ENCODE peak calls at places on chromosome 17, in six cellular contexts. One of them, this sample, is unnamed.

GRCh38 chr17:1399366-1399678 is 700 bp downstream of the YWHAE start:
- DNase-seq in kidney: peak; percentile 86
- DNase-seq in coronary artery: no peak
- DNase-seq in astrocyte of the spinal cord: no peak
- DNase-seq in HCT116: no peak
- DNase-seq in AG04450: no peak
- DNase-seq in this sample: no peak

GRCh38 chr17:10327640-10328039 is 45.2 kb downstream of the MYH13 start:
- DNase-seq in kidney: peak; percentile 78
- DNase-seq in HCT116: peak; percentile 78
- DNase-seq in astrocyte of the spinal cord: peak; percentile 50
- DNase-seq in coronary artery: no peak
- DNase-seq in AG04450: no peak
- DNase-seq in this sample: peak; percentile 85

GRCh38 chr17:16171613-16172012 is 43.7 kb downstream of the NCOR1 start:
- DNase-seq in kidney: no peak
- DNase-seq in HCT116: no peak
- DNase-seq in astrocyte of the spinal cord: peak; percentile 85
- DNase-seq in AG04450: no peak
- DNase-seq in coronary artery: no peak
- DNase-seq in this sample: no peak

GRCh38 chr17:56707312-56708219 is 114.1 kb downstream of the NOG start:
- DNase-seq in kidney: no peak
- DNase-seq in AG04450: no peak
- DNase-seq in coronary artery: no peak
- DNase-seq in astrocyte of the spinal cord: no peak
- DNase-seq in HCT116: no peak
- DNase-seq in this sample: no peak

GRCh38 chr17:40110457-40110856 is 10.1 kb upstream of the NR1D1 start:
- DNase-seq in kidney: peak; percentile 69
- DNase-seq in HCT116: no peak
- DNase-seq in AG04450: no peak
- DNase-seq in coronary artery: peak; percentile 73
- DNase-seq in astrocyte of the spinal cord: no peak
- DNase-seq in this sample: no peak

GRCh38 chr17:1087381-1088241 is 90.7 kb downstream of the TIMM22 start:
- DNase-seq in HCT116: no peak
- DNase-seq in AG04450: no peak
- DNase-seq in astrocyte of the spinal cord: peak; percentile 59
- DNase-seq in coronary artery: peak; percentile 85
- DNase-seq in kidney: peak; percentile 91
- DNase-seq in this sample: no peak

GRCh38 chr17:958712-959451 is 20.7 kb downstream of the NXN start:
- DNase-seq in coronary artery: no peak
- DNase-seq in kidney: peak; percentile 62
- DNase-seq in HCT116: no peak
- DNase-seq in AG04450: no peak
- DNase-seq in astrocyte of the spinal cord: no peak
- DNase-seq in this sample: no peak

GRCh38 chr17:60170835-60171752 is 21.3 kb downstream of the CA4 start:
- DNase-seq in kidney: no peak
- DNase-seq in AG04450: no peak
- DNase-seq in HCT116: no peak
- DNase-seq in astrocyte of the spinal cord: no peak
- DNase-seq in coronary artery: no peak
- DNase-seq in this sample: no peak

GRCh38 chr17:44523672-44523972 is 20.4 kb upstream of the GPATCH8 start:
- DNase-seq in HCT116: no peak
- DNase-seq in astrocyte of the spinal cord: no peak
- DNase-seq in kidney: no peak
- DNase-seq in AG04450: no peak
- DNase-seq in coronary artery: no peak
- DNase-seq in this sample: no peak

GRCh38 chr17:55152236-55152635 is 112.5 kb upstream of the HLF start:
- DNase-seq in kidney: no peak
- DNase-seq in HCT116: no peak
- DNase-seq in coronary artery: no peak
- DNase-seq in astrocyte of the spinal cord: no peak
- DNase-seq in AG04450: no peak
- DNase-seq in this sample: no peak

GRCh38 chr17:63395075-63395815 is 50.9 kb downstream of the CYB561 start:
- DNase-seq in AG04450: no peak
- DNase-seq in kidney: no peak
- DNase-seq in HCT116: no peak
- DNase-seq in coronary artery: no peak
- DNase-seq in astrocyte of the spinal cord: peak; percentile 82
- DNase-seq in this sample: no peak

GRCh38 chr17:44152875-44153274 is 11.1 kb downstream of the HROB start:
- DNase-seq in kidney: no peak
- DNase-seq in astrocyte of the spinal cord: no peak
- DNase-seq in AG04450: no peak
- DNase-seq in HCT116: no peak
- DNase-seq in coronary artery: no peak
- DNase-seq in this sample: no peak

GRCh38 chr17:21263351-21263750 is 10.1 kb upstream of the NATD1 start:
- DNase-seq in astrocyte of the spinal cord: no peak
- DNase-seq in kidney: no peak
- DNase-seq in AG04450: no peak
- DNase-seq in coronary artery: no peak
- DNase-seq in HCT116: no peak
- DNase-seq in this sample: no peak

GRCh38 chr17:67215991-67216421 is 29.0 kb downstream of the HELZ start:
- DNase-seq in astrocyte of the spinal cord: no peak
- DNase-seq in kidney: no peak
- DNase-seq in coronary artery: no peak
- DNase-seq in HCT116: no peak
- DNase-seq in AG04450: no peak
- DNase-seq in this sample: no peak

GRCh38 chr17:50533720-50534148 is 1.2 kb downstream of the EPN3 start:
- DNase-seq in kidney: peak; percentile 86
- DNase-seq in coronary artery: no peak
- DNase-seq in astrocyte of the spinal cord: no peak
- DNase-seq in HCT116: no peak
- DNase-seq in AG04450: no peak
- DNase-seq in this sample: no peak

GRCh38 chr17:41678411-41678906 is 10.2 kb upstream of the EIF1 start:
- DNase-seq in coronary artery: peak; percentile 43
- DNase-seq in AG04450: no peak
- DNase-seq in astrocyte of the spinal cord: peak; percentile 29
- DNase-seq in kidney: peak; percentile 68
- DNase-seq in HCT116: no peak
- DNase-seq in this sample: no peak

GRCh38 chr17:75809631-75810111 is 25.1 kb downstream of the UNK start:
- DNase-seq in coronary artery: peak; percentile 72
- DNase-seq in AG04450: no peak
- DNase-seq in astrocyte of the spinal cord: no peak
- DNase-seq in HCT116: no peak
- DNase-seq in kidney: no peak
- DNase-seq in this sample: no peak

GRCh38 chr17:28335201-28335958 is at the start of the genes IFT20 and TNFAIP1:
- DNase-seq in HCT116: peak; percentile 99
- DNase-seq in AG04450: peak; percentile 100
- DNase-seq in coronary artery: peak; percentile 100
- DNase-seq in kidney: peak; percentile 100
- DNase-seq in astrocyte of the spinal cord: peak; percentile 100
- DNase-seq in this sample: peak; percentile 98

GRCh38 chr17:33521784-33522183 is 228.7 kb upstream of the ASIC2 start:
- DNase-seq in coronary artery: no peak
- DNase-seq in HCT116: no peak
- DNase-seq in astrocyte of the spinal cord: no peak
- DNase-seq in AG04450: no peak
- DNase-seq in kidney: no peak
- DNase-seq in this sample: peak; percentile 38

GRCh38 chr17:50627782-50628601 is 6.7 kb upstream of the ABCC3 start:
- DNase-seq in astrocyte of the spinal cord: no peak
- DNase-seq in AG04450: no peak
- DNase-seq in HCT116: no peak
- DNase-seq in coronary artery: no peak
- DNase-seq in kidney: peak; percentile 78
- DNase-seq in this sample: no peak

GRCh38 chr17:60908324-60908723 is 230.7 kb downstream of the BCAS3 start:
- DNase-seq in HCT116: no peak
- DNase-seq in astrocyte of the spinal cord: no peak
- DNase-seq in coronary artery: no peak
- DNase-seq in AG04450: no peak
- DNase-seq in kidney: no peak
- DNase-seq in this sample: no peak

GRCh38 chr17:80990921-80991644 is 558 bp upstream of the CHMP6 start:
- DNase-seq in coronary artery: peak; percentile 68
- DNase-seq in AG04450: no peak
- DNase-seq in astrocyte of the spinal cord: no peak
- DNase-seq in kidney: peak; percentile 73
- DNase-seq in HCT116: no peak
- DNase-seq in this sample: no peak

GRCh38 chr17:80989586-80989913 is 2.1 kb upstream of the CHMP6 start:
- DNase-seq in coronary artery: no peak
- DNase-seq in kidney: no peak
- DNase-seq in astrocyte of the spinal cord: no peak
- DNase-seq in HCT116: no peak
- DNase-seq in AG04450: no peak
- DNase-seq in this sample: peak; percentile 29

GRCh38 chr17:80992948-80993624 is 1.4 kb downstream of the CHMP6 start:
- DNase-seq in coronary artery: no peak
- DNase-seq in kidney: peak; percentile 69
- DNase-seq in AG04450: no peak
- DNase-seq in astrocyte of the spinal cord: no peak
- DNase-seq in HCT116: no peak
- DNase-seq in this sample: peak; percentile 38

GRCh38 chr17:80992077-80992947 is 671 bp downstream of the CHMP6 start:
- DNase-seq in AG04450: no peak
- DNase-seq in astrocyte of the spinal cord: no peak
- DNase-seq in HCT116: no peak
- DNase-seq in kidney: peak; percentile 80
- DNase-seq in coronary artery: peak; percentile 73
- DNase-seq in this sample: peak; percentile 60

DNA sequence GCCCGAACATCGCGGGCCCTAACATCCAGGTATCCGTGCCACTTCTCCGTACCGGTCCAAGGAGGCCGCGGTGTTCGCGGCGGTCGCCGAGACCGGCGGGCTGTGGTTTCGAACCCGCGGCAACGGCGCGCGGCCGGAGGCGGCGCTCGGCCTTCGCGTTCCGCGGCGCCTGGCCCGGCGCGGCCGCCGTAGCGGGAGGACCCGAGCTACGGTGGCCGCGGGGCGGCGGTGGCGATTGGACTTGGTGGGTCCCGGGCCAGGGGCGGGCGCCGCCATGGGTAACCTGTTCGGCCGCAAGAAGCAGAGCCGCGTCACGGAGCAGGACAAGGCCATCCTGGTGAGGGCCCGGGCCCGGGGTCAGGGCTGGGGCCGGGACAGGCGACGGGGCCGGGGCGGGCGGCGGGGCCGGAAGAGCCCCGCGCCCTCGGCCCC is at the start of gene CHMP6:
- DNase-seq in AG04450: peak; percentile 23
- DNase-seq in astrocyte of the spinal cord: peak; percentile 78
- DNase-seq in coronary artery: peak; percentile 78
- DNase-seq in kidney: peak; percentile 91
- DNase-seq in HCT116: peak; percentile 76
- DNase-seq in this sample: peak; percentile 93
- TF ChIP-seq CTCF in AG04450: no peak
- TF ChIP-seq CTCF in astrocyte of the spinal cord: no peak
- TF ChIP-seq CTCF in coronary artery: no peak
- TF ChIP-seq CTCF in kidney: peak; percentile 33
- TF ChIP-seq CTCF in HCT116: no peak
- TF ChIP-seq CTCF in this sample: no peak

DNA sequence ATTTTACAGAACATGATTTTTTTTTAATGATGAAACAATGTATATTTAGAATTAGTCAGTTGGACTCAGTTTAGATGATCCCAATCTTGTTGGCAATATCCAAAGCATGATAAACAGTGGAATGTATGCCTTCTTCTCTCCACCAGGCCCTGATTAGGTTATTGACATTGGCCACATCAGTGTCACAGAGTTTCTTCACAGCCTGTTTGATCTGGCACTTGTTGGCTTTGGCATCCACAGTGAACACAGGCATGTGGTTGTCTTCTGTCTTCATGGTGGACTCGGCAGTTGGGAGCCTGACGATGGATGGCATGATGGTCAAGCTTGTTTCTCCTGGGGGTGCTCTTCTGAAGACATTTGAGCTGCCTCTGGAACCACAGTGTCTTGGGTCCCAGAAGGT is 317.5 kb downstream of the PMP22 start:
- DNase-seq in HCT116: no peak
- DNase-seq in AG04450: no peak
- DNase-seq in coronary artery: no peak
- DNase-seq in astrocyte of the spinal cord: no peak
- DNase-seq in kidney: no peak
- DNase-seq in this sample: no peak
- TF ChIP-seq CTCF in HCT116: no peak
- TF ChIP-seq CTCF in AG04450: no peak
- TF ChIP-seq CTCF in coronary artery: no peak
- TF ChIP-seq CTCF in astrocyte of the spinal cord: no peak
- TF ChIP-seq CTCF in kidney: no peak
- TF ChIP-seq CTCF in this sample: no peak

DNA sequence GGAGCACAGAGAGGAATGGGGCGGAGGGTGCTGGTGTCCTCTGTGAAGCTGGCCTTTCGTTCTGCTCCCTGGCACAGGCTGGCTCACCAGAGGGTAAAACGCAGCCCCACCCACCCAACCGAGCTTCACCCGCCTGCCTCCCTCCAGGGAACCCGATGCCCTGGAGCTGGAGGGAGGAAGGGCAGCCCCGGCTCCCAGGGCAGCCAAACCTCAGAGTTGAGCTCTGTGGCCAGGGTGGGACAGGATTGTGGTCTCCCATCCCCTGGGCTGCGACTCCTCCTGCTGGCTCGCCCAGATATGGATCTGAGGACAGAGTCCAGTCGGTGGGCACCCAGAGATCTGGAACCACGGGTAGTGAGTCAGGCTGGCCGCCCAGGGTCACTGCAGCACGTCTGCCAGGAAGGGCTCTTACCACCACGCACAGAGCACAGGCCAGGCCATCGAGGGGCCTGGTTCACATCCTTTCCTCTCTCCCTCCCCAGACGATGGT is 42.6 kb upstream of the CHMP6 start:
- DNase-seq in AG04450: no peak
- DNase-seq in kidney: peak; percentile 53
- DNase-seq in astrocyte of the spinal cord: no peak
- DNase-seq in coronary artery: no peak
- DNase-seq in HCT116: no peak
- DNase-seq in this sample: no peak
- TF ChIP-seq CTCF in AG04450: no peak
- TF ChIP-seq CTCF in kidney: no peak
- TF ChIP-seq CTCF in astrocyte of the spinal cord: peak; percentile 34
- TF ChIP-seq CTCF in coronary artery: no peak
- TF ChIP-seq CTCF in HCT116: no peak
- TF ChIP-seq CTCF in this sample: no peak

DNA sequence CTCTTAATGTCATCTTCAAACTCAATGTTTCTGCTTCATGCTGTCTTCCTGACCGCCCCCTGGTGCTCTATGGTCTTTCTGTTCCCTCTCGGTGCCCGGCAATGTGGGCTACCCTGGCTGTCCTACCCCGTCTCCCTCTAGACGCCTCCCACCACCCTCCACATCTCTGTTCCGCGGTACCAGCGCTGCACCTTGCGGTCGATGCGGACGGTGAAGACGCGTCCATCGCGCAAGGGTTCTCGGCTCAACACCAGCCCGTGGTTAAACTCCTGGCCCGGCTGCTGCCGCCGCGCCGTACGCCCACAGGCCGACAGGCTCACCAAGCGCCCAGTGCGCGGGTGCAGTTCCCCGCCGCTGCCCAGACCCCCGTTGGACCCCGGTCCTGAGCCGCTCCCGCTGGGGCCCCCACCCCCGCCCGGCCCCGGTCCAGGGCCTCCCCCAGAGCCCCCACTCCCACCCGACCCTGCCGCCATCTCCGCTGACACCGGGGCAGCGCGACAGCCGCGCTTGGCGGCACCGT is at the start of gene NEURL4:
- DNase-seq in coronary artery: no peak
- DNase-seq in kidney: no peak
- DNase-seq in AG04450: no peak
- DNase-seq in astrocyte of the spinal cord: no peak
- DNase-seq in HCT116: no peak
- DNase-seq in this sample: no peak
- TF ChIP-seq CTCF in coronary artery: no peak
- TF ChIP-seq CTCF in kidney: no peak
- TF ChIP-seq CTCF in AG04450: no peak
- TF ChIP-seq CTCF in astrocyte of the spinal cord: no peak
- TF ChIP-seq CTCF in HCT116: no peak
- TF ChIP-seq CTCF in this sample: no peak